ENCODE peak calls at places on chromosomes 12 and 14, in six cellular contexts. S is T-helper 17 cell; M is GM23248; J is fibroblast of lung; N is stimulated activated CD4-positive, alpha-beta T cell treated with anti-CD3 and anti-CD28 coated beads, Interleukin-2, amount 100 ng/mL, for 48 hours; V is NCI-H1092 treated with DMSO at 0.1 percent for 48 hours. F is an unnamed sample.

GRCh38 chr12:21823581-21823980 is 49.1 kb upstream of the KCNJ8 start:
- DNase-seq in S (no peak), M (peak; percentile 56), J (peak; percentile 30), N (no peak), V (no peak), F (no peak)

GRCh38 chr14:68936476-68936875 is 42.6 kb downstream of the ACTN1 start:
- DNase-seq in S (no peak), M (no peak), J (no peak), N (no peak), V (no peak), F (no peak)

GRCh38 chr12:123063535-123063934 is 83.1 kb downstream of the ARL6IP4 start:
- DNase-seq in S (no peak), M (peak; percentile 35), J (no peak), N (no peak), V (no peak), F (no peak)

GRCh38 chr12:31819427-31819826 is 90.6 kb upstream of the AMN1 start:
- DNase-seq in S (no peak), M (no peak), J (no peak), N (no peak), V (no peak), F (no peak)

GRCh38 chr14:104318558-104319488 is 180.4 kb downstream of the KIF26A start:
- DNase-seq in S (no peak), M (no peak), J (no peak), N (no peak), V (no peak), F (no peak)

GRCh38 chr12:19431407-19432308 is 7.6 kb upstream of the AEBP2 start:
- DNase-seq in S (no peak), M (peak; percentile 85), J (peak; percentile 88), N (peak; percentile 45), V (no peak), F (no peak)

GRCh38 chr12:93908846-93909592 is 231.8 kb downstream of the CRADD start:
- DNase-seq in S (no peak), M (peak; percentile 79), J (peak; percentile 79), N (no peak), V (peak; percentile 62), F (no peak)

GRCh38 chr12:48454675-48455074 is 17.7 kb upstream of the ANP32D start:
- DNase-seq in S (no peak), M (peak; percentile 49), J (peak; percentile 19), N (no peak), V (peak; percentile 1), F (no peak)

GRCh38 chr14:69886843-69887242 is 7.6 kb downstream of the SMOC1 start:
- DNase-seq in S (no peak), M (peak; percentile 74), J (peak; percentile 30), N (no peak), V (no peak), F (no peak)

GRCh38 chr12:100612557-100612956 is 39.1 kb downstream of the GAS2L3 start:
- DNase-seq in S (no peak), M (no peak), J (no peak), N (no peak), V (no peak), F (no peak)

GRCh38 chr14:26394114-26394855 is 203.5 kb downstream of the NOVA1 start:
- DNase-seq in S (no peak), M (peak; percentile 47), J (peak; percentile 52), N (no peak), V (peak; percentile 79), F (no peak)

GRCh38 chr14:104827173-104828055 is 26.5 kb downstream of the ZBTB42 start:
- DNase-seq in S (peak; percentile 44), M (peak; percentile 62), J (peak; percentile 48), N (no peak), V (peak; percentile 55), F (peak; percentile 45)

GRCh38 chr12:75759842-75760260 is 248.4 kb upstream of the KRR1 start:
- DNase-seq in S (no peak), M (peak; percentile 86), J (peak; percentile 91), N (no peak), V (no peak), F (no peak)

GRCh38 chr12:75489613-75490210 is 9.2 kb downstream of the GLIPR1 start:
- DNase-seq in S (no peak), M (peak; percentile 83), J (peak; percentile 75), N (no peak), V (no peak), F (no peak)

GRCh38 chr14:79661762-79662161 is 549.5 kb downstream of the DIO2 start:
- DNase-seq in S (no peak), M (no peak), J (peak; percentile 62), N (no peak), V (no peak), F (no peak)

GRCh38 chr12:85626031-85626781 is 210.0 kb downstream of the RASSF9 start:
- DNase-seq in S (no peak), M (peak; percentile 88), J (peak; percentile 89), N (no peak), V (no peak), F (no peak)